ENCODE peak calls at places on chromosomes 7 and 10, in ten cellular contexts. S, U, W, R, Y, N, K, E, X and O are unnamed samples.

GRCh38 chr10:77290528-77291155 is 347.0 kb downstream of the KCNMA1 start:
- DNase-seq in S (no peak), U (peak), W (peak), R (no peak), Y (peak), N (peak), K (no peak), E (peak), X (no peak), O (peak)

GRCh38 chr7:150972746-150973145 is 5.4 kb downstream of the KCNH2 start:
- DNase-seq in S (no peak), U (no peak), W (no peak), R (no peak), Y (no peak), N (no peak), K (no peak), E (no peak), X (no peak), O (no peak)

GRCh38 chr10:71970331-71970730 is 6.1 kb downstream of the CHST3 start:
- DNase-seq in S (no peak), U (peak), W (peak), R (no peak), Y (peak), N (no peak), K (peak), E (peak), X (no peak), O (no peak)

GRCh38 chr10:116627386-116627933 is 6.7 kb downstream of the PNLIPRP2 start:
- DNase-seq in S (no peak), U (peak), W (no peak), R (peak), Y (peak), N (no peak), K (peak), E (peak), X (no peak), O (peak)

GRCh38 chr7:112869111-112869774 is 79.0 kb upstream of the TMEM168 start:
- DNase-seq in S (peak), U (peak), W (peak), R (no peak), Y (peak), N (no peak), K (peak), E (peak), X (peak), O (peak)

GRCh38 chr10:35409094-35409582 is 72.8 kb downstream of the CCNY start:
- DNase-seq in S (no peak), U (no peak), W (peak), R (peak), Y (peak), N (peak), K (no peak), E (peak), X (no peak), O (peak)

GRCh38 chr7:155354371-155355048 is 56.8 kb downstream of the INSIG1 start:
- DNase-seq in S (no peak), U (no peak), W (no peak), R (no peak), Y (no peak), N (no peak), K (no peak), E (no peak), X (no peak), O (no peak)

GRCh38 chr10:111539246-111539645 is 462.4 kb downstream of the ADRA2A start:
- DNase-seq in S (no peak), U (no peak), W (no peak), R (no peak), Y (no peak), N (no peak), K (no peak), E (no peak), X (no peak), O (no peak)

GRCh38 chr10:102408728-102409603 is 9.6 kb downstream of the PSD start:
- DNase-seq in S (peak), U (no peak), W (no peak), R (peak), Y (no peak), N (no peak), K (peak), E (no peak), X (peak), O (no peak)

GRCh38 chr7:88289505-88290129 is 17.1 kb downstream of the STEAP4 start:
- DNase-seq in S (no peak), U (no peak), W (peak), R (no peak), Y (peak), N (no peak), K (no peak), E (peak), X (no peak), O (peak)

GRCh38 chr7:137687556-137688280 is 159.1 kb downstream of the DGKI start:
- DNase-seq in S (no peak), U (no peak), W (peak), R (no peak), Y (no peak), N (no peak), K (no peak), E (no peak), X (no peak), O (no peak)

GRCh38 chr10:71044720-71045119 is 156.4 kb upstream of the PCBD1 start:
- DNase-seq in S (no peak), U (no peak), W (no peak), R (no peak), Y (no peak), N (no peak), K (no peak), E (no peak), X (no peak), O (no peak)

GRCh38 chr10:102673961-102674511 is 29.8 kb downstream of the TRIM8 start:
- DNase-seq in S (peak), U (no peak), W (no peak), R (no peak), Y (peak), N (peak), K (peak), E (peak), X (peak), O (peak)

GRCh38 chr7:90188281-90188680 is 23.3 kb upstream of the STEAP2 start:
- DNase-seq in S (no peak), U (peak), W (no peak), R (peak), Y (no peak), N (no peak), K (no peak), E (no peak), X (no peak), O (no peak)

GRCh38 chr10:116287906-116288501 is 15.0 kb upstream of the GFRA1 start:
- DNase-seq in S (no peak), U (peak), W (peak), R (no peak), Y (peak), N (peak), K (peak), E (peak), X (no peak), O (peak)

GRCh38 chr10:77524300-77524711 is 113.3 kb downstream of the KCNMA1 start:
- DNase-seq in S (no peak), U (no peak), W (peak), R (no peak), Y (no peak), N (peak), K (peak), E (peak), X (no peak), O (peak)

GRCh38 chr7:137961200-137962177 is 40.4 kb downstream of the CREB3L2 start:
- DNase-seq in S (no peak), U (no peak), W (peak), R (no peak), Y (no peak), N (no peak), K (no peak), E (no peak), X (no peak), O (peak)

GRCh38 chr10:60424971-60425370 is 35.3 kb upstream of the ANK3 start:
- DNase-seq in S (no peak), U (no peak), W (no peak), R (no peak), Y (no peak), N (no peak), K (no peak), E (no peak), X (no peak), O (no peak)

GRCh38 chr7:137933270-137934017 is 68.4 kb downstream of the CREB3L2 start:
- DNase-seq in S (no peak), U (no peak), W (peak), R (no peak), Y (no peak), N (no peak), K (no peak), E (peak), X (no peak), O (peak)

GRCh38 chr10:11547111-11547625 is 64.3 kb downstream of the USP6NL start:
- DNase-seq in S (no peak), U (no peak), W (peak), R (no peak), Y (peak), N (no peak), K (no peak), E (no peak), X (no peak), O (no peak)

GRCh38 chr7:105461518-105461917 is 60.6 kb downstream of the PUS7 start:
- DNase-seq in S (no peak), U (no peak), W (no peak), R (no peak), Y (no peak), N (no peak), K (no peak), E (no peak), X (no peak), O (no peak)

GRCh38 chr7:22488643-22489462 is 11.1 kb downstream of the STEAP1B start:
- DNase-seq in S (peak), U (peak), W (peak), R (peak), Y (peak), N (peak), K (peak), E (peak), X (peak), O (peak)

GRCh38 chr10:46526682-46527038 is 29.8 kb downstream of the GPRIN2 start:
- DNase-seq in S (peak), U (peak), W (peak), R (peak), Y (peak), N (no peak), K (peak), E (peak), X (no peak), O (no peak)

GRCh38 chr10:22737587-22737986 is 23.2 kb upstream of the PIP4K2A start:
- DNase-seq in S (no peak), U (no peak), W (peak), R (no peak), Y (peak), N (peak), K (no peak), E (peak), X (no peak), O (peak)

GRCh38 chr10:74012480-74012879 is 14.6 kb downstream of the VCL start:
- DNase-seq in S (no peak), U (no peak), W (no peak), R (no peak), Y (no peak), N (no peak), K (no peak), E (no peak), X (no peak), O (no peak)

GRCh38 chr10:122688293-122688989 is 11.2 kb downstream of the C10orf120 start:
- DNase-seq in S (no peak), U (peak), W (peak), R (no peak), Y (no peak), N (peak), K (peak), E (peak), X (no peak), O (peak)

GRCh38 chr10:78307576-78307975 is 273.9 kb downstream of the RPS24 start:
- DNase-seq in S (no peak), U (no peak), W (no peak), R (no peak), Y (no peak), N (no peak), K (no peak), E (no peak), X (no peak), O (no peak)

GRCh38 chr10:89079991-89080390 is 89.4 kb downstream of the FAS start:
- DNase-seq in S (no peak), U (no peak), W (peak), R (no peak), Y (no peak), N (no peak), K (no peak), E (no peak), X (no peak), O (peak)

GRCh38 chr7:151660141-151660540 is 140.4 kb upstream of the RHEB start:
- DNase-seq in S (no peak), U (no peak), W (no peak), R (no peak), Y (no peak), N (no peak), K (peak), E (no peak), X (no peak), O (peak)

GRCh38 chr10:100315603-100316002 is 14.4 kb downstream of the PKD2L1 start:
- DNase-seq in S (no peak), U (no peak), W (peak), R (no peak), Y (no peak), N (no peak), K (no peak), E (no peak), X (no peak), O (no peak)

GRCh38 chr10:95434583-95434982 is 126.6 kb downstream of the SORBS1 start:
- DNase-seq in S (no peak), U (no peak), W (no peak), R (no peak), Y (no peak), N (no peak), K (no peak), E (no peak), X (no peak), O (no peak)

GRCh38 chr10:79491171-79491835 is 21.0 kb upstream of the EIF5AL1 start:
- DNase-seq in S (no peak), U (no peak), W (no peak), R (no peak), Y (no peak), N (no peak), K (peak), E (no peak), X (no peak), O (no peak)

GRCh38 chr10:75284097-75284485 is 48.3 kb upstream of the COMTD1 start:
- DNase-seq in S (peak), U (no peak), W (no peak), R (no peak), Y (no peak), N (no peak), K (no peak), E (no peak), X (no peak), O (no peak)

GRCh38 chr7:107922891-107923290 is 31.9 kb downstream of the DLD start:
- DNase-seq in S (no peak), U (no peak), W (no peak), R (no peak), Y (no peak), N (no peak), K (no peak), E (no peak), X (no peak), O (no peak)